ENCODE peak calls at places on chromosomes 13 and 19, in eight cellular contexts. N is D341Med; C is Daoy; P is NCI-H774; H is ACHN; T is T follicular helper cell; W is CD4-positive, alpha-beta T cell; M is lung microvascular endothelial cell. B is an unnamed sample.

GRCh38 chr13:48233886-48234488 is 981 bp downstream of the ITM2B start:
- DNase-seq in N (no peak), C (no peak), P (no peak), H (peak), T (no peak), W (no peak), M (no peak), B (peak)

GRCh38 chr19:8212212-8212611 is 3.0 kb downstream of the CERS4 start:
- DNase-seq in N (peak), C (no peak), P (no peak), H (no peak), T (no peak), W (no peak), M (no peak), B (peak)

GRCh38 chr13:28822161-28822560 is 2.0 kb downstream of the MTUS2 start:
- DNase-seq in N (no peak), C (no peak), P (no peak), H (no peak), T (no peak), W (no peak), M (no peak), B (no peak)

GRCh38 chr19:19615086-19615485 is 3.4 kb downstream of the PBX4 start:
- DNase-seq in N (no peak), C (peak), P (no peak), H (peak), T (no peak), W (no peak), M (no peak), B (no peak)

GRCh38 chr19:58279925-58280316 is 1.2 kb downstream of the ZNF8 start:
- DNase-seq in N (no peak), C (no peak), P (no peak), H (no peak), T (no peak), W (no peak), M (no peak), B (no peak)

GRCh38 chr13:43935878-43936277 is 56.2 kb downstream of the LACC1 start:
- DNase-seq in N (no peak), C (no peak), P (no peak), H (no peak), T (no peak), W (no peak), M (no peak), B (no peak)

GRCh38 chr13:31530883-31531282 is 208.4 kb upstream of the RXFP2 start:
- DNase-seq in N (no peak), C (no peak), P (no peak), H (no peak), T (no peak), W (no peak), M (no peak), B (no peak)

GRCh38 chr19:48780684-48781391 is 25.5 kb downstream of the FGF21 start:
- DNase-seq in N (no peak), C (peak), P (no peak), H (peak), T (no peak), W (no peak), M (no peak), B (no peak)

GRCh38 chr19:10686661-10687517 is 14.3 kb upstream of the QTRT1 start:
- DNase-seq in N (peak), C (no peak), P (no peak), H (no peak), T (no peak), W (no peak), M (peak), B (no peak)

GRCh38 chr13:30804474-30804873 is 69.1 kb downstream of the ALOX5AP start:
- DNase-seq in N (no peak), C (no peak), P (no peak), H (no peak), T (no peak), W (no peak), M (no peak), B (peak)

GRCh38 chr19:10159610-10160009 is 35.1 kb downstream of the DNMT1 start:
- DNase-seq in N (no peak), C (no peak), P (no peak), H (no peak), T (no peak), W (no peak), M (no peak), B (peak)

GRCh38 chr13:20518652-20519051 is 7.0 kb downstream of the CRYL1 start:
- DNase-seq in N (no peak), C (no peak), P (no peak), H (no peak), T (no peak), W (no peak), M (no peak), B (no peak)

GRCh38 chr19:8069116-8069973 is 16.8 kb downstream of the CCL25 start:
- DNase-seq in N (no peak), C (no peak), P (no peak), H (peak), T (no peak), W (no peak), M (no peak), B (peak)

GRCh38 chr13:39822437-39822836 is 167.0 kb downstream of the COG6 start:
- DNase-seq in N (no peak), C (no peak), P (no peak), H (no peak), T (no peak), W (no peak), M (no peak), B (no peak)

GRCh38 chr13:28922341-28922740 is 102.2 kb downstream of the MTUS2 start:
- DNase-seq in N (no peak), C (no peak), P (no peak), H (no peak), T (no peak), W (no peak), M (no peak), B (no peak)

GRCh38 chr13:61850794-61851193 is 435.1 kb upstream of the PCDH20 start:
- DNase-seq in N (no peak), C (no peak), P (no peak), H (no peak), T (no peak), W (no peak), M (no peak), B (no peak)

GRCh38 chr13:47539317-47539716 is 461.8 kb downstream of the SUCLA2 start:
- DNase-seq in N (no peak), C (no peak), P (no peak), H (no peak), T (no peak), W (no peak), M (no peak), B (no peak)

GRCh38 chr13:40812724-40813445 is 23.5 kb downstream of the SLC25A15 start:
- DNase-seq in N (no peak), C (peak), P (no peak), H (peak), T (no peak), W (no peak), M (peak), B (no peak)

GRCh38 chr13:47499358-47500150 is 501.5 kb downstream of the SUCLA2 start:
- DNase-seq in N (no peak), C (peak), P (no peak), H (no peak), T (no peak), W (no peak), M (no peak), B (no peak)

GRCh38 chr13:97342936-97343335 is 91.0 kb upstream of the RAP2A start:
- DNase-seq in N (no peak), C (no peak), P (no peak), H (no peak), T (no peak), W (no peak), M (peak), B (no peak)

GRCh38 chr19:4768934-4769777 is 22.4 kb upstream of the FEM1A start:
- DNase-seq in N (peak), C (peak), P (peak), H (peak), T (peak), W (peak), M (peak), B (peak)

GRCh38 chr19:48819366-48819816 is 8.6 kb upstream of the BCAT2 start:
- DNase-seq in N (no peak), C (peak), P (peak), H (no peak), T (no peak), W (no peak), M (peak), B (no peak)

GRCh38 chr19:20478936-20479335 is 86.6 kb downstream of the ZNF737 start:
- DNase-seq in N (no peak), C (no peak), P (no peak), H (no peak), T (no peak), W (no peak), M (no peak), B (no peak)

GRCh38 chr13:40456979-40457553 is 209.4 kb downstream of the FOXO1 start:
- DNase-seq in N (no peak), C (no peak), P (no peak), H (no peak), T (no peak), W (no peak), M (no peak), B (no peak)

GRCh38 chr13:101795025-101795424 is 342.6 kb downstream of the ITGBL1 start:
- DNase-seq in N (no peak), C (no peak), P (no peak), H (no peak), T (no peak), W (no peak), M (no peak), B (no peak)

GRCh38 chr19:13172335-13173128 is 22.3 kb downstream of the IER2 start:
- DNase-seq in N (no peak), C (peak), P (no peak), H (peak), T (peak), W (peak), M (peak), B (no peak)

GRCh38 chr19:6233051-6233826 is 46.5 kb downstream of the MLLT1 start:
- DNase-seq in N (no peak), C (no peak), P (no peak), H (no peak), T (no peak), W (no peak), M (peak), B (peak)

GRCh38 chr13:86681223-86681622 is 882.0 kb upstream of the SLITRK6 start:
- DNase-seq in N (no peak), C (peak), P (no peak), H (no peak), T (no peak), W (no peak), M (no peak), B (no peak)

GRCh38 chr19:16661480-16662034 is 618 bp downstream of the TMEM38A start:
- DNase-seq in N (peak), C (peak), P (no peak), H (no peak), T (peak), W (no peak), M (no peak), B (peak)

GRCh38 chr13:114126789-114127472 is 5.5 kb downstream of the RASA3 start:
- DNase-seq in N (no peak), C (no peak), P (no peak), H (no peak), T (no peak), W (no peak), M (no peak), B (no peak)

GRCh38 chr19:8361921-8362793 is 1.8 kb upstream of the ANGPTL4 start:
- DNase-seq in N (peak), C (peak), P (peak), H (peak), T (no peak), W (no peak), M (peak), B (no peak)

GRCh38 chr13:65834897-65835296 is 1395.2 kb downstream of the PCDH9 start:
- DNase-seq in N (no peak), C (no peak), P (no peak), H (no peak), T (no peak), W (no peak), M (no peak), B (no peak)

GRCh38 chr19:46616631-46617322 is 8.1 kb downstream of the PTGIR start:
- DNase-seq in N (peak), C (peak), P (peak), H (peak), T (no peak), W (no peak), M (peak), B (peak)

GRCh38 chr13:41590643-41591042 is 133.3 kb downstream of the RGCC start:
- DNase-seq in N (no peak), C (no peak), P (no peak), H (no peak), T (no peak), W (no peak), M (no peak), B (no peak)

B was measured in H7.